ENCODE peak calls at places on chromosomes 4 and X, in five cellular contexts. K is H9, L is GM13976, N is bronchial epithelial cell, I is mucosa of descending colon. P is an unnamed sample.

GRCh38 chr4:74327751-74328150 is 19.5 kb downstream of the EPGN start:
- DNase-seq in K (no peak), L (no peak), N (peak), I (no peak), P (no peak)

GRCh38 chrX:46750829-46751228 is 8.1 kb downstream of the SLC9A7 start:
- DNase-seq in K (no peak), L (no peak), N (no peak), I (no peak), P (no peak)

GRCh38 chr4:3257691-3258482 is 8.9 kb downstream of the MSANTD1 start:
- DNase-seq in K (peak), L (no peak), N (peak), I (no peak), P (no peak)

GRCh38 chr4:33975996-33976395 is 2268.3 kb downstream of the ARAP2 start:
- DNase-seq in K (no peak), L (no peak), N (no peak), I (no peak), P (no peak)

GRCh38 chr4:118206627-118207026 is 146.2 kb downstream of the PRSS12 start:
- DNase-seq in K (no peak), L (no peak), N (no peak), I (no peak), P (no peak)

GRCh38 chr4:41509411-41510008 is 28.4 kb upstream of the LIMCH1 start:
- DNase-seq in K (no peak), L (no peak), N (no peak), I (no peak), P (no peak)

GRCh38 chr4:78033859-78034258 is 23.3 kb upstream of the FRAS1 start:
- DNase-seq in K (no peak), L (no peak), N (peak), I (no peak), P (no peak)

GRCh38 chrX:102849396-102849795 is 87.7 kb upstream of the RAB40AL start:
- DNase-seq in K (no peak), L (no peak), N (no peak), I (no peak), P (no peak)

GRCh38 chr4:684611-685010 is 4.3 kb downstream of the SLC49A3 start:
- DNase-seq in K (peak), L (no peak), N (no peak), I (peak), P (no peak)

GRCh38 chrX:85611926-85612325 is 232.5 kb upstream of the POF1B start:
- DNase-seq in K (no peak), L (peak), N (peak), I (no peak), P (peak)

GRCh38 chr4:37604464-37604863 is 81.7 kb downstream of the RELL1 start:
- DNase-seq in K (no peak), L (no peak), N (peak), I (no peak), P (no peak)

GRCh38 chr4:186037692-186038658 is 31.0 kb upstream of the TLR3 start:
- DNase-seq in K (no peak), L (peak), N (peak), I (no peak), P (peak)

GRCh38 chr4:17494258-17494657 is 17.6 kb downstream of the QDPR start:
- DNase-seq in K (no peak), L (no peak), N (peak), I (no peak), P (no peak)

GRCh38 chr4:118981171-118981838 is 92.7 kb downstream of the SYNPO2 start:
- DNase-seq in K (no peak), L (no peak), N (no peak), I (no peak), P (no peak)

GRCh38 chrX:83508006-83508405 is at the start of gene POU3F4:
- DNase-seq in K (peak), L (no peak), N (no peak), I (peak), P (no peak)

GRCh38 chrX:74925210-74926088 is at the start of gene NEXMIF:
- DNase-seq in K (peak), L (peak), N (peak), I (peak), P (peak)

GRCh38 chr4:48047896-48048295 is 31.3 kb downstream of the NIPAL1 start:
- DNase-seq in K (no peak), L (no peak), N (no peak), I (no peak), P (no peak)

GRCh38 chr4:83772680-83773079 is 236.8 kb downstream of the GPAT3 start:
- DNase-seq in K (no peak), L (no peak), N (no peak), I (no peak), P (no peak)

GRCh38 chr4:168769416-168769815 is 240.6 kb downstream of the CBR4 start:
- DNase-seq in K (no peak), L (no peak), N (peak), I (no peak), P (no peak)

GRCh38 chrX:153777261-153778090 is 3.4 kb upstream of the SRPK3 start:
- DNase-seq in K (no peak), L (no peak), N (no peak), I (peak), P (no peak)

GRCh38 chr4:185640809-185641675 is 105.7 kb upstream of the PDLIM3 start:
- DNase-seq in K (no peak), L (peak), N (peak), I (no peak), P (peak)

GRCh38 chr4:117823388-117823787 is 210.9 kb upstream of the NDST3 start:
- DNase-seq in K (no peak), L (no peak), N (no peak), I (no peak), P (no peak)

GRCh38 chr4:182642831-182643230 is 274.4 kb downstream of the DCTD start:
- DNase-seq in K (no peak), L (no peak), N (no peak), I (no peak), P (no peak)
- TF ChIP-seq CTCF in K (peak), L (no peak), N (no peak), I (no peak), P (no peak)

GRCh38 chrX:106612403-106612789 is 618 bp downstream of the RADX start:
- DNase-seq in K (no peak), L (peak), N (peak), I (no peak), P (no peak)
- TF ChIP-seq CTCF in K (no peak), L (no peak), N (no peak), I (no peak), P (no peak)

DNA sequence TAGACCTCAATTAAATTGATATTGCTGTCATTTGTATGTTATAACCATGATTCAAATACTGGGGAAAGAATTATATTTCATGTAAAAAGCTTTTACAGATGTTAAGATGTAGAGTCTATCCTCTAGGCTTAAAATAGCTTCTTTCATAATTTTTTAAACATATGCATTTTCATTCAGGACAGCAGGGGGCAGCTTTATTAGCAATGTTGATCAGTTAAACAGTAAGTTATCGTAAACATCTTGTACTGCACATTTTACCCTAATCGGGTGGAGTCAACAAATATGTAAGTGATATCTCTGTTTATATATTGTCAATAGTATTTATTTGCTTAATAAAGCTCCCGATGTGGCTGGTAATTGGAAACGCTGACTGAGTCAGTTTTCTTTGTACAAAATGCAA is 142.5 kb upstream of the MED14 start:
- DNase-seq in K (no peak), L (no peak), N (peak), I (no peak), P (no peak)
- TF ChIP-seq CTCF in K (no peak), L (peak), N (peak), I (no peak), P (no peak)

DNA sequence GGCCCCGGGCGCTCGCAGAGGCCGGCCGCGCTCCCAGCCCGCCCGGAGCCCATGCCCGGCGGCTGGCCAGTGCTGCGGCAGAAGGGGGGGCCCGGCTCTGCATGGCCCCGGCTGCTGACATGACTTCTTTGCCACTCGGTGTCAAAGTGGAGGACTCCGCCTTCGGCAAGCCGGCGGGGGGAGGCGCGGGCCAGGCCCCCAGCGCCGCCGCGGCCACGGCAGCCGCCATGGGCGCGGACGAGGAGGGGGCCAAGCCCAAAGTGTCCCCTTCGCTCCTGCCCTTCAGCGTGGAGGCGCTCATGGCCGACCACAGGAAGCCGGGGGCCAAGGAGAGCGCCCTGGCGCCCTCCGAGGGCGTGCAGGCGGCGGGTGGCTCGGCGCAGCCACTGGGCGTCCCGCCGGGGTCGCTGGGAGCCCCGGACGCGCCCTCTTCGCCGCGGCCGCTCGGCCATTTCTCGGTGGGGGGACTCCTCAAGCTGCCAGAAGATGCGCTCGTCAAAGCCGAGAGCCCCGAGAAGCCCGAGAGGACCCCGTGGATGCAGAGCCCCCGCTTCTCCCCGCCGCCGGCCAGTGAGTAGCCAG is 425 bp downstream of the MSX1 start:
- DNase-seq in K (no peak), L (no peak), N (no peak), I (no peak), P (no peak)
- TF ChIP-seq CTCF in K (no peak), L (no peak), N (no peak), I (no peak), P (no peak)

GRCh38 chrX:43333543-43333942 is 322.6 kb upstream of the MAOA start:
- DNase-seq in K (no peak), L (no peak), N (peak), I (no peak), P (no peak)
- TF ChIP-seq CTCF in K (peak), L (no peak), N (peak), I (no peak), P (no peak)

GRCh38 chr4:23697722-23698121 is 192.1 kb downstream of the PPARGC1A start:
- DNase-seq in K (no peak), L (no peak), N (no peak), I (no peak), P (no peak)

GRCh38 chr4:23697001-23697528 is 192.8 kb downstream of the PPARGC1A start:
- DNase-seq in K (no peak), L (no peak), N (no peak), I (no peak), P (no peak)

DNA sequence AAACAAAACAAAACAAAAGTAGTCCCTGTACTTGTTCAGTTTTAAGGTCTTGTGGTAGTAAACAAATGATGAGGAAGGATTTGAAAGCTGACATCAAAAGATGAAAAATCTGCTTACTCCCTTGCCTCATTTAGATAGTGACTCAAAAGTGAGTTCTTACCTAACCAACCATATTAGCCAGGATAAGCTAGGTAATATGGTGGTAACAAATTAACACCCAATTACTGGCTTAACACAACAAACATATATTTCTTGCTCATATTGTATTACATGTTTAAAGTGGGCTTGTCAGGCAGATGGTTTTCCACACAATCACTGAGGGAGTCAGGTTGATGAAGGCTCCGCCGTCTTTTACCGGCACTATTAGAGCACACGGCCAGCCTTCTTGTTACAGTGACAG is 189.7 kb downstream of the PPARGC1A start:
- DNase-seq in K (no peak), L (no peak), N (no peak), I (no peak), P (no peak)
- TF ChIP-seq CTCF in K (no peak), L (no peak), N (no peak), I (no peak), P (no peak)

DNA sequence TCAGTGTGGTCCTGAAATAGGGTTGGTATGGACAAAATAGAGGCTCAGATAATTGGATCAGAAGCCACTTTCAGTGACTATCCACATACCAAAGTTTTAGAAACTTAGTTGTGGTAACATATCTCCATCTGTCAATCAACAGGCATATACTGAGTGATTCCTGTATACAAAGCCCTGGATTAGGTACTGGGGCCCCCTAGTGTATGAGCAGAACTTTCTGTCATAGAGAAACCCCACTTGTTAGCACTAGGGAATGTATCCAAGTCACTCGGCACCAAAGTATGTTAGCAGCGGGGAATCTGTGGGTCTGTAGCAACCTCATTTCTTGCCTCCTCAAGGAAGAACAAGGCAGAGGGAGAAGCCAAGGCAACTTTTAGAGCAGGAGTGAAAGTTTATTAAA is 50.7 kb downstream of the MAP7D3 start:
- DNase-seq in K (no peak), L (no peak), N (no peak), I (no peak), P (no peak)
- TF ChIP-seq CTCF in K (peak), L (peak), N (peak), I (no peak), P (peak)

GRCh38 chr4:104591505-104591904 is 96.8 kb upstream of the CXXC4 start:
- DNase-seq in K (peak), L (no peak), N (no peak), I (no peak), P (no peak)
- TF ChIP-seq CTCF in K (no peak), L (no peak), N (no peak), I (no peak), P (no peak)

GRCh38 chr4:141860974-141861373 is 224.6 kb downstream of the IL15 start:
- DNase-seq in K (no peak), L (no peak), N (peak), I (no peak), P (no peak)
- TF ChIP-seq CTCF in K (peak), L (no peak), N (peak), I (no peak), P (no peak)

GRCh38 chr4:108130955-108131354 is 37.8 kb downstream of the LEF1 start:
- DNase-seq in K (peak), L (no peak), N (no peak), I (no peak), P (no peak)
- TF ChIP-seq CTCF in K (peak), L (no peak), N (peak), I (no peak), P (no peak)